ENCODE peak calls at places on chromosome 6, in four cellular contexts. D, R, V and C are unnamed samples.

GRCh38 chr6:67433124-67433523 is 1202.0 kb upstream of the ADGRB3 start:
- DNase-seq in D (no peak), R (no peak), V (no peak), C (no peak)

GRCh38 chr6:170134077-170135040 is 156.5 kb downstream of the DLL1 start:
- DNase-seq in D (no peak), R (no peak), V (no peak), C (no peak)

GRCh38 chr6:157656437-157657005 is 166.5 kb upstream of the SNX9 start:
- DNase-seq in D (no peak), R (no peak), V (no peak), C (no peak)

GRCh38 chr6:87200469-87201174 is 45.3 kb downstream of the ZNF292 start:
- DNase-seq in D (no peak), R (no peak), V (no peak), C (no peak)

GRCh38 chr6:99276747-99277146 is 72.7 kb downstream of the FAXC start:
- DNase-seq in D (no peak), R (no peak), V (no peak), C (no peak)

GRCh38 chr6:156842598-156843250 is 65.5 kb downstream of the ARID1B start:
- DNase-seq in D (no peak), R (no peak), V (no peak), C (no peak)

GRCh38 chr6:38364127-38364526 is 275.6 kb downstream of the BTBD9 start:
- DNase-seq in D (no peak), R (no peak), V (no peak), C (no peak)

GRCh38 chr6:85675030-85675819 is 32.5 kb upstream of the SYNCRIP start:
- DNase-seq in D (no peak), R (no peak), V (no peak), C (no peak)

GRCh38 chr6:52233975-52234823 is 10.1 kb downstream of the IL17F start:
- DNase-seq in D (peak), R (peak), V (no peak), C (peak)

GRCh38 chr6:6614096-6614964 is 25.8 kb downstream of the LY86 start:
- DNase-seq in D (no peak), R (no peak), V (no peak), C (no peak)

GRCh38 chr6:90284745-90285481 is 11.7 kb downstream of the BACH2 start:
- DNase-seq in D (no peak), R (no peak), V (peak), C (no peak)

GRCh38 chr6:135089901-135090300 is 35.3 kb upstream of the HBS1L start:
- DNase-seq in D (no peak), R (no peak), V (no peak), C (no peak)

GRCh38 chr6:104483225-104483834 is 376.4 kb downstream of the HACE1 start:
- DNase-seq in D (peak), R (peak), V (no peak), C (peak)

DNA sequence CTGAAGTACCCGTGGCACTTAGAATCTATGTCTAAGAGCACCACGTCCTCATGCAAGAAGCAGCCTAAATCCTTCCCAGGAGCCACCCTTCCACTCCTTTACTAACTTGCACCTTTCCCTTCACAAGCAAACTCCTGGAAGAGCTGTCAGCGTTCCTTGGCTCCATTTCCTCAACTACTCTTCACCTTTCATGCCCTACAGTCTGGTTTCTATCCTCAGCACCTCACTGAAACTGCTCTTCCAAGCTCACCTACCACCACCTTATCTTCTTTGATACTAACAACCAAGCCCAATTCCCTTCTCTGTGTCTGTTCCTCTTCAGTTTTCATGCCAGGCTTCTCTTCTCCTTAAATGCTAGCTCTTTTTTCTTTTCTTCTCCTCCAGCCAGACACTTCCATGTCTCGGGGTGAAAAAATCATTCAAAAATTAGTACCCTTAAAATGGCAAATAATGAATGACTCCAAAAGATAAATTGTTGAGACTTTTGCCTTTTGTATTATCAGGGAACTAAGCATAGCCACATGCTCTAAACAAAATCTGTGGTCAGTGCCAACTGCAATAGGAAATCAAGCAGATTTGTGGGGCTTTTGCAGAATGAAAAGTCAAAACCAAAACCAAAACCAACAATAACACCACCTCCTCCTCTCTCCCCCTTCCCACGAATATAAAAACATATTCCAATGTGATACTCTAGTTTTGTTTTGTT is 149.6 kb upstream of the KCNK16 start:
- DNase-seq in D (no peak), R (no peak), V (peak), C (no peak)
- TF ChIP-seq NFIC in D (no peak), R (no peak), V (no peak), C (no peak)

DNA sequence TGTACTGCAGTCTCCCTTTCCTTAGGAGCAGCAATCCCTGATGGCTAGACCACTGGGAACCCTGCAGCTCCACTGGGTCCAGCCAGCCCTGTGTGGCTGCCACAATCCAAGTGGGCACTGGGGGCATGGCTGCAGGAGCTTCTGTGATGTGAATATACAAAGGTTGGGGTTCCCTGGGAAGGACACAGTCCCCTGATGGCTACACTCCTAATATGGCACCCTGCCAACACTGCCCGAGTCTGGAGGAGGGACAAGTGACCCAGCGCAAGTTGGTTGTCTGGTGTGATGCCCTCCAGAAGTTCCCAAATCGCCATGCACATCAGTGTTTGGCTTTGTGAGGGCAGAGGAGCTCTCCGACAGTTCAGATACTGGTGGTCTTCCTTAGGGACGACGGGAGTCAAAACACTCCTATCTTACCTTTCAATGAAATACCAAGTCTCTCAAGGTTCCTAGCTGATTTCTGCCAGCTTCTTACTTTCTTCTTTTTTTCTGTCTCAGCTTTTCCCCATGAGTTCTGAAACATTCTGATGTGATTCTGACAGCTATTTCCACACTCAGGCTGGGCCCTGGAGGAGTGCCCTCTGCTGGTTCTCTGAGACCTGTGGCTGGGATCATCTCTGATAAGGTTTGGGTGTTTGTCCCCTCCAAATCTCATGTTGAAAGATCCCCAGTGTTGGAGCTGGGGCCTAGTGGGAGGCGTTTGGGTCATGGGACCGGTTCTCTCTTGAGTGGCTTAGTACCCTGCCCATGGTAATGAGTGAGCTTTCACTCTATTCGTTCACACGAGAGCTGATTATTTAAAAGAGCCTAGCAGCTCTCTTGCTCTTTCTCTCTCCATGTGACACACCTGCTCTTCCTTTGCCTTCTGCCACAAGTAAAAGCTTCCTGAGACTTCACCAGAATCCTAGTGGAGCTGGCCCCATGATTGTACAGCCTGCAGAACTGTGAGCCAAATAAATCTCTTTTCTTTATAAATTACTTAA is 15.5 kb upstream of the ZFP57 start:
- DNase-seq in D (peak), R (no peak), V (no peak), C (no peak)
- TF ChIP-seq NFIC in D (peak), R (no peak), V (no peak), C (no peak)

GRCh38 chr6:12009180-12009748 is 2.8 kb upstream of the HIVEP1 start:
- DNase-seq in D (no peak), R (peak), V (no peak), C (no peak)
- TF ChIP-seq NFIC in D (no peak), R (no peak), V (no peak), C (no peak)

GRCh38 chr6:81875776-81876293 is 123.4 kb upstream of the TENT5A start:
- DNase-seq in D (no peak), R (no peak), V (no peak), C (no peak)

GRCh38 chr6:81878479-81878878 is 126.0 kb upstream of the TENT5A start:
- DNase-seq in D (no peak), R (no peak), V (no peak), C (no peak)

GRCh38 chr6:81881660-81882059 is 129.2 kb upstream of the TENT5A start:
- DNase-seq in D (no peak), R (no peak), V (no peak), C (no peak)

DNA sequence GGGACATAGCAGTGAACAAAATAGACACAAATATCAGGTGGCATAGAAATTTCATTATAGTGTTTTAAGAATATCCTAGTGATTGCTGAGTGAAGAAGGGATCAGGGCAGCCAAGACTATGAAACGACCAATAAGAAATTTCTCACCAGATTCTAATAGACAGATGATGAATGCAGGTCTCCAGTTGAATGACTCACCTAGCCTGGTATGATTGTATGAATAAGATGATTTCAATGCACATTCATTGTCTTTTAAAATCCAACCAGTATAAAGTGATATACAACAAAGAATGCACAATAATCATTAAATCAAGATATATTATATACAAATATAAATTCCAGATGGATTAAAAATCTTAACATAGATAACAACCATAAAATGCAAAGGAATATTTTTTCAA is 124.5 kb upstream of the TENT5A start:
- DNase-seq in D (no peak), R (no peak), V (no peak), C (no peak)
- TF ChIP-seq NFIC in D (no peak), R (no peak), V (no peak), C (no peak)

GRCh38 chr6:33052627-33053026 is 20.8 kb downstream of the HLA-DPA1 start:
- DNase-seq in D (no peak), R (no peak), V (no peak), C (no peak)

GRCh38 chr6:33053230-33053629 is 20.2 kb downstream of the HLA-DPA1 start:
- DNase-seq in D (no peak), R (peak), V (no peak), C (no peak)

GRCh38 chr6:33061987-33062386 is 11.5 kb downstream of the HLA-DPA1 start:
- DNase-seq in D (peak), R (no peak), V (peak), C (no peak)

GRCh38 chr6:33057222-33058150 is 16.0 kb downstream of the HLA-DPA1 start:
- DNase-seq in D (no peak), R (no peak), V (no peak), C (no peak)
- TF ChIP-seq NFIC in D (no peak), R (no peak), V (peak), C (no peak)

GRCh38 chr6:158996863-158997262 is 3.1 kb downstream of the RSPH3 start:
- DNase-seq in D (no peak), R (no peak), V (no peak), C (no peak)
- TF ChIP-seq NFIC in D (no peak), R (no peak), V (no peak), C (no peak)